ENCODE peak calls at places on chromosomes 13 and 19, in seven cellular contexts. X, A, C, E, R, B and D are unnamed samples.

GRCh38 chr13:111472083-111472482 is 151.6 kb downstream of the TEX29 start:
- DNase-seq in C (no peak), A (no peak), X (no peak), B (no peak), R (no peak), E (peak; percentile 82), D (no peak)

GRCh38 chr19:17926044-17926443 is 6.8 kb upstream of the CCDC124 start:
- DNase-seq in A (no peak), C (no peak), R (no peak), B (no peak), E (no peak), X (no peak), D (no peak)

GRCh38 chr19:17777840-17778620 is 16.9 kb upstream of the B3GNT3 start:
- DNase-seq in E (no peak), X (peak; percentile 97), C (no peak), A (peak; percentile 80), B (peak; percentile 96), R (peak; percentile 35), D (no peak)

GRCh38 chr13:111548301-111548700 is 227.9 kb downstream of the TEX29 start:
- DNase-seq in C (no peak), A (no peak), E (no peak), R (no peak), X (no peak), B (no peak), D (no peak)

GRCh38 chr19:16801599-16801998 is 27.6 kb upstream of the SIN3B start:
- DNase-seq in B (no peak), E (no peak), C (no peak), X (no peak), A (peak; percentile 11), R (no peak), D (no peak)

GRCh38 chr19:16325671-16326400 is 1.2 kb downstream of the KLF2 start:
- DNase-seq in C (no peak), B (peak; percentile 79), X (peak; percentile 93), E (no peak), R (no peak), A (peak; percentile 59), D (peak; percentile 38)

GRCh38 chr13:25839356-25839755 is 212.5 kb downstream of the SHISA2 start:
- DNase-seq in A (no peak), B (no peak), X (no peak), E (no peak), R (no peak), C (no peak), D (no peak)

GRCh38 chr19:33306853-33307792 is 4.8 kb upstream of the CEBPA start:
- DNase-seq in X (no peak), E (no peak), B (no peak), R (no peak), A (no peak), C (no peak), D (no peak)

GRCh38 chr13:32911506-32911905 is 104.7 kb upstream of the KL start:
- DNase-seq in B (peak; percentile 41), A (peak; percentile 12), E (no peak), C (no peak), R (no peak), X (peak; percentile 64), D (no peak)

GRCh38 chr13:109274188-109274821 is 512.1 kb downstream of the IRS2 start:
- DNase-seq in A (no peak), X (peak; percentile 90), R (no peak), B (peak; percentile 21), C (no peak), E (no peak), D (no peak)

GRCh38 chr19:58562126-58563033 is 4.0 kb upstream of the UBE2M start:
- DNase-seq in R (no peak), B (peak; percentile 56), E (no peak), C (no peak), A (no peak), X (peak; percentile 78), D (no peak)

GRCh38 chr13:49836516-49836915 is 44.0 kb upstream of the KPNA3 start:
- DNase-seq in E (no peak), C (no peak), A (peak; percentile 20), X (peak; percentile 38), B (peak; percentile 48), R (no peak), D (peak; percentile 10)

GRCh38 chr19:10808937-10809655 is 26.9 kb downstream of the TMED1 start:
- DNase-seq in E (no peak), C (no peak), B (no peak), X (no peak), R (no peak), A (no peak), D (no peak)

GRCh38 chr19:8397291-8397690 is 7.1 kb downstream of the RAB11B start:
- DNase-seq in R (no peak), B (no peak), X (no peak), A (no peak), C (no peak), E (no peak), D (no peak)

GRCh38 chr19:23118400-23118799 is 1.6 kb downstream of the ZNF730 start:
- DNase-seq in E (no peak), R (no peak), A (no peak), C (no peak), X (peak; percentile 81), B (peak; percentile 24), D (no peak)

GRCh38 chr13:100633461-100633860 is 41.1 kb downstream of the TMTC4 start:
- DNase-seq in R (no peak), B (no peak), A (no peak), C (no peak), E (no peak), X (no peak), D (no peak)

GRCh38 chr19:6963937-6964336 is 57.3 kb downstream of the MBD3L2B start:
- DNase-seq in R (no peak), C (no peak), X (peak; percentile 4), A (no peak), B (peak; percentile 11), E (no peak), D (no peak)

GRCh38 chr19:46241676-46242075 is 12.1 kb downstream of the IGFL1 start:
- DNase-seq in A (no peak), C (no peak), E (no peak), X (no peak), R (no peak), B (no peak), D (no peak)

GRCh38 chr19:34804115-34804514 is 31.1 kb upstream of the ZNF599 start:
- DNase-seq in R (no peak), E (peak; percentile 46), C (no peak), B (no peak), X (no peak), A (no peak), D (no peak)

GRCh38 chr19:34806976-34807860 is 34.2 kb upstream of the ZNF599 start:
- DNase-seq in C (no peak), B (no peak), X (no peak), E (peak; percentile 59), A (no peak), R (no peak), D (no peak)

DNA sequence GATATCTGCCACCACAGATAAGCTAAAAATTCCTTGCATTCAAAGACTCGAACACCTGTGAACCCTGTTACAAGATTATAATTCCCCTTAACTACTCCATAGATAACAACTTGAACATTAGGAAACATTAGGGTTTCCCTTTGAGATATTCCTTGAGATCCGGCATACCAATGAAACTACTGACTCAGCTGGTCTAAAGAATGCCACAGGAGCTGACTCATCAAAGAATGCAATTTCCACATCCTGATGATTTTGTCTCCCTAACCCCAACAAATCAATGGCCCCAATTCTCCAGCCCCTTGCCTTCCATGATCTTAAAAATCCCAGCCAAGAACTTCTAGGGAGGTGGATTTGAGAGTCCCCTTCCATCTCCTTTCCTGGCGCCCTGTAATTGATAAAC is 35.6 kb upstream of the ZNF599 start:
- DNase-seq in A (no peak), X (no peak), B (no peak), C (no peak), E (no peak), R (no peak), D (no peak)
- TF ChIP-seq CTCF in A (no peak), X (no peak), B (no peak), C (no peak), E (no peak), R (no peak), D (no peak)

DNA sequence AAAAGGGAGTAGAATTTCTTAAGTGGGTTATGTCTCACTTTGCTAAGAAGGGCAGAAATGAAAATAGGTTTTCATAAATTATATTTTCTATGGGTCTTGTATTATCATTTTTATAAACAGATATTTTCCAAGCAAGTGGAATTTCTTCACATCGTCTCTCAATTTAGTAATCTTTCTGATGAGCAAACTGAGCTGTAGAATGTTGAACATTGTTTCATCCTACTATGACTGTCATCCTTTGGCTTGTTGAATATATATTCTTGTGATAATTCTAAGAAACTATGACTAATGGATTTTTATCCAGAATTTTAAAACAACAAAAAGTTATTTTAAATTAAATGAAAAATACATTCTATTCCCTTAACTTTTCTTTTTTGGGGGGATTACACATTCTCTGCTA is 313.8 kb downstream of the ENOX1 start:
- DNase-seq in A (no peak), E (no peak), C (no peak), X (no peak), R (no peak), B (no peak), D (no peak)
- TF ChIP-seq CTCF in A (no peak), E (no peak), C (no peak), X (no peak), R (no peak), B (no peak), D (no peak)

DNA sequence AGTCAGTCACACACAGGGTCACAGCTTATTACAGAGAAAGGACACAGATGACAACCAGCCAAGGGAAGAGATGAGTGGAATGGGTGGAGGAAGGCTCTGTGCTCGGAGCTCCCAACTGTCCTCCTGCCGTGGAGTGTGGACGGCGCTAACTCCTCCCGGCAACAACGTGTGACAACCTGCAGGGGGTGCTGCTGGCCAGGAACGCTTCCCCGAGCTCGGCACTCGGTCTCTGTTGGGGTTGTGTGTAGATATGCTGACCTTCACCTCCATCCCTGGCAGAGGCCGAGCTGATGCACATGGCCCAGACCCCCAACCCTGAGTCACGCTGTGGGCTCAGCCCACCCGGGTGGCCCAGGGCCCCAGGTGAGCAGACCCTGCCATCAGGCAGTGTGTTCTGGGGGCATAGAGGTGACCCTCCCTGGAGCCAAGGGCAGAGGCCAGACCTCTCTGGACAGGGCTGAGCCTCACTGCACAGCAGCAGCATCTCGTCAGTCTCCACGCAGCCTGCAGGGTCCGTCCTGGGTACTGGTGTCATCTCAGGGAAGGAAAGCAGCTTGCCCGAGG is 14.1 kb downstream of the ZNF444 start:
- DNase-seq in B (peak; percentile 78), A (peak; percentile 30), X (peak; percentile 86), C (no peak), R (no peak), E (no peak), D (no peak)
- TF ChIP-seq CTCF in B (peak; percentile 70), A (no peak), X (peak; percentile 70), C (peak; percentile 18), R (no peak), E (peak; percentile 35), D (peak; percentile 45)

GRCh38 chr13:69565334-69565733 is 542.3 kb upstream of the ATXN8OS start:
- DNase-seq in A (peak; percentile 5), X (peak; percentile 80), B (peak; percentile 34), E (no peak), C (no peak), R (no peak), D (no peak)
- TF ChIP-seq CTCF in A (peak; percentile 16), X (peak; percentile 75), B (peak; percentile 54), E (peak; percentile 36), C (no peak), R (no peak), D (peak; percentile 39)

DNA sequence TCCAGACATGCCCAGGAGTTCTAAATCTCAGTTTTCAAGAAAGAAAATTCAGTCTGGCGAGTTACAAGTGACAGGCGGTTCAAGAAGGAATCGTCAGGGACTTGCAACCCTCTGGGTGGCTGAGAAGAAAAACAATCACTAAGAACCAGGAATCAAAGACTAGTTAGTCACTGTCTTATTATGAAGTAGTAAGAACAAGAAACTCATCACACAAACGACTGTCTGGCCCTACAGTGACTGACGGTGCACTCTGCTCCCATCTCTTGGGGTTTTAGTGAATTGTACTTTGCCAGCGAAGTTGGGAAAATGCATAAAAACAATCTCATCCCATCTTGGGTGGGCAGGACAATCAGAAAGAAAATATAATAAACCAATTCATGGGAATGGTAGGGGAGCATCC is 63.7 kb upstream of the SACS start:
- DNase-seq in C (no peak), B (no peak), A (no peak), R (no peak), X (no peak), E (no peak), D (no peak)
- TF ChIP-seq CTCF in C (no peak), B (no peak), A (no peak), R (no peak), X (no peak), E (no peak), D (no peak)